ENCODE peak calls at places on chromosome 1, in ten cellular contexts. One of them, this sample, is unnamed. For H3K27me3, the result is how much of the 10 kb centered on the place peaks cover.

GRCh38 chr1:212039622-212040021 is 4.1 kb downstream of the DTL start:
- DNase-seq in left lung: no peak
- DNase-seq in spleen: no peak
- DNase-seq in psoas muscle: no peak
- DNase-seq in PC-9: no peak
- DNase-seq in heart right ventricle: no peak
- DNase-seq in K562: no peak
- DNase-seq in HCT116: no peak
- DNase-seq in left ventricle myocardium inferior: no peak
- DNase-seq in dorsolateral prefrontal cortex: no peak
- DNase-seq in this sample: no peak

GRCh38 chr1:205597691-205598314 is 34.0 kb downstream of the ELK4 start:
- DNase-seq in dorsolateral prefrontal cortex: no peak
- DNase-seq in left ventricle myocardium inferior: peak
- DNase-seq in PC-9: no peak
- DNase-seq in left lung: no peak
- DNase-seq in psoas muscle: no peak
- DNase-seq in spleen: no peak
- DNase-seq in heart right ventricle: peak
- DNase-seq in HCT116: no peak
- DNase-seq in K562: no peak
- DNase-seq in this sample: no peak

GRCh38 chr1:212040629-212041028 is 5.1 kb downstream of the DTL start:
- DNase-seq in spleen: no peak
- DNase-seq in psoas muscle: no peak
- DNase-seq in left ventricle myocardium inferior: no peak
- DNase-seq in heart right ventricle: no peak
- DNase-seq in left lung: no peak
- DNase-seq in dorsolateral prefrontal cortex: no peak
- DNase-seq in PC-9: no peak
- DNase-seq in K562: no peak
- DNase-seq in HCT116: no peak
- DNase-seq in this sample: no peak

GRCh38 chr1:51231121-51231520 is 5.0 kb upstream of the RNF11 start:
- DNase-seq in HCT116: no peak
- DNase-seq in PC-9: no peak
- DNase-seq in left ventricle myocardium inferior: no peak
- DNase-seq in left lung: no peak
- DNase-seq in K562: no peak
- DNase-seq in dorsolateral prefrontal cortex: no peak
- DNase-seq in spleen: no peak
- DNase-seq in heart right ventricle: no peak
- DNase-seq in psoas muscle: no peak
- DNase-seq in this sample: no peak

GRCh38 chr1:150148834-150149489 is 754 bp upstream of the PLEKHO1 start:
- DNase-seq in PC-9: no peak
- DNase-seq in dorsolateral prefrontal cortex: no peak
- DNase-seq in spleen: no peak
- DNase-seq in K562: peak
- DNase-seq in left lung: no peak
- DNase-seq in left ventricle myocardium inferior: no peak
- DNase-seq in psoas muscle: no peak
- DNase-seq in HCT116: no peak
- DNase-seq in heart right ventricle: no peak
- DNase-seq in this sample: no peak

GRCh38 chr1:195745170-195746009 is 862.9 kb downstream of the KCNT2 start:
- DNase-seq in HCT116: no peak
- DNase-seq in left ventricle myocardium inferior: no peak
- DNase-seq in psoas muscle: no peak
- DNase-seq in spleen: no peak
- DNase-seq in left lung: no peak
- DNase-seq in K562: no peak
- DNase-seq in dorsolateral prefrontal cortex: no peak
- DNase-seq in PC-9: no peak
- DNase-seq in heart right ventricle: no peak
- DNase-seq in this sample: no peak

GRCh38 chr1:66564250-66564649 is 30.3 kb downstream of the SGIP1 start:
- DNase-seq in K562: no peak
- DNase-seq in spleen: no peak
- DNase-seq in heart right ventricle: no peak
- DNase-seq in psoas muscle: no peak
- DNase-seq in left ventricle myocardium inferior: no peak
- DNase-seq in HCT116: peak
- DNase-seq in PC-9: peak
- DNase-seq in left lung: no peak
- DNase-seq in dorsolateral prefrontal cortex: no peak
- DNase-seq in this sample: no peak

GRCh38 chr1:32014199-32014936 is 700 bp downstream of the KHDRBS1 start:
- DNase-seq in heart right ventricle: peak
- DNase-seq in HCT116: no peak
- DNase-seq in left ventricle myocardium inferior: peak
- DNase-seq in psoas muscle: peak
- DNase-seq in dorsolateral prefrontal cortex: peak
- DNase-seq in spleen: peak
- DNase-seq in K562: peak
- DNase-seq in left lung: peak
- DNase-seq in PC-9: peak
- DNase-seq in this sample: peak

GRCh38 chr1:65039066-65039465 is 72.7 kb upstream of the JAK1 start:
- DNase-seq in left lung: no peak
- DNase-seq in K562: no peak
- DNase-seq in heart right ventricle: no peak
- DNase-seq in HCT116: no peak
- DNase-seq in spleen: no peak
- DNase-seq in psoas muscle: no peak
- DNase-seq in left ventricle myocardium inferior: no peak
- DNase-seq in PC-9: no peak
- DNase-seq in dorsolateral prefrontal cortex: no peak
- DNase-seq in this sample: no peak

GRCh38 chr1:98086156-98086555 is 165.3 kb upstream of the DPYD start:
- DNase-seq in left ventricle myocardium inferior: no peak
- DNase-seq in K562: no peak
- DNase-seq in HCT116: no peak
- DNase-seq in heart right ventricle: no peak
- DNase-seq in psoas muscle: no peak
- DNase-seq in dorsolateral prefrontal cortex: no peak
- DNase-seq in PC-9: no peak
- DNase-seq in left lung: no peak
- DNase-seq in spleen: no peak
- DNase-seq in this sample: no peak

GRCh38 chr1:155012052-155012546 is 9.5 kb downstream of the ZBTB7B start:
- DNase-seq in dorsolateral prefrontal cortex: peak
- DNase-seq in left lung: no peak
- DNase-seq in PC-9: no peak
- DNase-seq in heart right ventricle: peak
- DNase-seq in psoas muscle: peak
- DNase-seq in HCT116: peak
- DNase-seq in K562: peak
- DNase-seq in spleen: peak
- DNase-seq in left ventricle myocardium inferior: peak
- DNase-seq in this sample: no peak

GRCh38 chr1:25522240-25522639 is 21.2 kb upstream of the LDLRAP1 start:
- DNase-seq in left lung: no peak
- DNase-seq in PC-9: no peak
- DNase-seq in K562: no peak
- DNase-seq in spleen: peak
- DNase-seq in heart right ventricle: no peak
- DNase-seq in HCT116: no peak
- DNase-seq in psoas muscle: no peak
- DNase-seq in left ventricle myocardium inferior: no peak
- DNase-seq in dorsolateral prefrontal cortex: no peak
- DNase-seq in this sample: no peak

GRCh38 chr1:101713760-101714159 is 283.0 kb downstream of the OLFM3 start:
- DNase-seq in spleen: no peak
- DNase-seq in PC-9: no peak
- DNase-seq in dorsolateral prefrontal cortex: no peak
- DNase-seq in psoas muscle: no peak
- DNase-seq in heart right ventricle: no peak
- DNase-seq in HCT116: no peak
- DNase-seq in K562: no peak
- DNase-seq in left ventricle myocardium inferior: no peak
- DNase-seq in left lung: no peak
- DNase-seq in this sample: no peak

GRCh38 chr1:211628446-211628845 is 47.0 kb downstream of the NEK2 start:
- DNase-seq in PC-9: no peak
- DNase-seq in K562: no peak
- DNase-seq in psoas muscle: no peak
- DNase-seq in left ventricle myocardium inferior: no peak
- DNase-seq in dorsolateral prefrontal cortex: no peak
- DNase-seq in spleen: no peak
- DNase-seq in left lung: no peak
- DNase-seq in heart right ventricle: no peak
- DNase-seq in HCT116: no peak
- DNase-seq in this sample: no peak

GRCh38 chr1:248858096-248858890 is 592 bp downstream of the ZNF692 start:
- DNase-seq in left lung: peak
- DNase-seq in heart right ventricle: peak
- DNase-seq in K562: peak
- DNase-seq in left ventricle myocardium inferior: peak
- DNase-seq in PC-9: peak
- DNase-seq in spleen: peak
- DNase-seq in HCT116: peak
- DNase-seq in psoas muscle: peak
- DNase-seq in dorsolateral prefrontal cortex: peak
- DNase-seq in this sample: peak

GRCh38 chr1:236575523-236575922 is 28.8 kb downstream of the HEATR1 start:
- DNase-seq in psoas muscle: no peak
- DNase-seq in PC-9: no peak
- DNase-seq in spleen: no peak
- DNase-seq in K562: no peak
- DNase-seq in left lung: no peak
- DNase-seq in dorsolateral prefrontal cortex: no peak
- DNase-seq in left ventricle myocardium inferior: no peak
- DNase-seq in heart right ventricle: no peak
- DNase-seq in HCT116: no peak
- DNase-seq in this sample: no peak
- H3K4me3 ChIP-seq in psoas muscle: no peak
- H3K4me3 ChIP-seq in PC-9: no peak
- H3K4me3 ChIP-seq in spleen: no peak
- H3K4me3 ChIP-seq in K562: no peak
- H3K4me3 ChIP-seq in left lung: no peak
- H3K4me3 ChIP-seq in dorsolateral prefrontal cortex: no peak
- H3K4me3 ChIP-seq in left ventricle myocardium inferior: no peak
- H3K4me3 ChIP-seq in heart right ventricle: no peak
- H3K4me3 ChIP-seq in HCT116: no peak
- H3K4me3 ChIP-seq in this sample: no peak

GRCh38 chr1:116415699-116416533 is 42.9 kb downstream of the ATP1A1 start:
- DNase-seq in K562: peak
- DNase-seq in PC-9: no peak
- DNase-seq in psoas muscle: no peak
- DNase-seq in dorsolateral prefrontal cortex: peak
- DNase-seq in left lung: no peak
- DNase-seq in HCT116: no peak
- DNase-seq in spleen: no peak
- DNase-seq in left ventricle myocardium inferior: peak
- DNase-seq in heart right ventricle: peak
- DNase-seq in this sample: no peak
- TF ChIP-seq CTCF in K562: no peak
- TF ChIP-seq CTCF in PC-9: no peak
- TF ChIP-seq CTCF in psoas muscle: no peak
- TF ChIP-seq CTCF in dorsolateral prefrontal cortex: no peak
- TF ChIP-seq CTCF in left lung: no peak
- TF ChIP-seq CTCF in HCT116: no peak
- TF ChIP-seq CTCF in spleen: no peak
- TF ChIP-seq CTCF in left ventricle myocardium inferior: peak
- TF ChIP-seq CTCF in heart right ventricle: peak
- TF ChIP-seq CTCF in this sample: no peak

DNA sequence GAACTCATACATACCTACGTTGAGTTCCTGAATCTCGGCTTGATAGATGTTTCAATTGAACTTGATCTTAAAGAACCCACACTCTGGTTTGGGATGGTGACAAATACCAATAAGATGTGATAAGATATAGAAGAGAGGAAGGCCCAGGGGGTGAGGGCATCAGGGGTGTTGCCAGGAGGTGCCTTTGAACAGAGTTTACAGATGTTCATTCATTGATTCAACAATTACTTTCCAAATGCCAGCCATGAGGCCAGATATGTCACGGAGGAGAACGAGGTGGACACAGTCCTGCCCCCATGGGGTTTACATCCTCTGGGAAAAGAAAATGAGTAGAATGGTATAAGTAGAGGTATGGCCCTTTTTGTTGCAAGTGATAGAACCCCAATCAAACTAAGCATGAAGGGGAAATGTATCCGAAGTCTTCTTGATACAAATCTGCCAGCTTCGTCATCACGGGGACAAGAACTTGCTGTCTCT is 659 bp downstream of the LRRC71 start:
- DNase-seq in PC-9: no peak
- DNase-seq in left lung: no peak
- DNase-seq in left ventricle myocardium inferior: no peak
- DNase-seq in HCT116: no peak
- DNase-seq in K562: no peak
- DNase-seq in spleen: no peak
- DNase-seq in heart right ventricle: no peak
- DNase-seq in dorsolateral prefrontal cortex: no peak
- DNase-seq in psoas muscle: no peak
- DNase-seq in this sample: no peak
- H3K27me3 ChIP-seq in PC-9: under half
- H3K27me3 ChIP-seq in left lung: half or more
- H3K27me3 ChIP-seq in left ventricle myocardium inferior: half or more
- H3K27me3 ChIP-seq in HCT116: under half
- H3K27me3 ChIP-seq in K562: under half
- H3K27me3 ChIP-seq in spleen: half or more
- H3K27me3 ChIP-seq in heart right ventricle: half or more
- H3K27me3 ChIP-seq in dorsolateral prefrontal cortex: half or more
- H3K27me3 ChIP-seq in psoas muscle: half or more
- H3K27me3 ChIP-seq in this sample: under half

GRCh38 chr1:222006715-222007114 is 264.8 kb upstream of the DUSP10 start:
- DNase-seq in PC-9: no peak
- DNase-seq in left ventricle myocardium inferior: no peak
- DNase-seq in K562: no peak
- DNase-seq in spleen: no peak
- DNase-seq in dorsolateral prefrontal cortex: no peak
- DNase-seq in HCT116: no peak
- DNase-seq in heart right ventricle: no peak
- DNase-seq in left lung: no peak
- DNase-seq in psoas muscle: no peak
- DNase-seq in this sample: no peak

GRCh38 chr1:222012816-222013215 is 270.9 kb upstream of the DUSP10 start:
- DNase-seq in PC-9: no peak
- DNase-seq in left ventricle myocardium inferior: no peak
- DNase-seq in K562: no peak
- DNase-seq in psoas muscle: no peak
- DNase-seq in HCT116: no peak
- DNase-seq in spleen: no peak
- DNase-seq in dorsolateral prefrontal cortex: no peak
- DNase-seq in left lung: no peak
- DNase-seq in heart right ventricle: no peak
- DNase-seq in this sample: no peak

GRCh38 chr1:222004784-222005183 is 262.9 kb upstream of the DUSP10 start:
- DNase-seq in psoas muscle: no peak
- DNase-seq in spleen: no peak
- DNase-seq in heart right ventricle: no peak
- DNase-seq in dorsolateral prefrontal cortex: no peak
- DNase-seq in K562: no peak
- DNase-seq in left lung: no peak
- DNase-seq in PC-9: no peak
- DNase-seq in HCT116: no peak
- DNase-seq in left ventricle myocardium inferior: no peak
- DNase-seq in this sample: no peak

GRCh38 chr1:222009105-222009730 is 267.3 kb upstream of the DUSP10 start:
- DNase-seq in left lung: no peak
- DNase-seq in heart right ventricle: no peak
- DNase-seq in dorsolateral prefrontal cortex: no peak
- DNase-seq in left ventricle myocardium inferior: no peak
- DNase-seq in psoas muscle: no peak
- DNase-seq in HCT116: no peak
- DNase-seq in spleen: no peak
- DNase-seq in K562: peak
- DNase-seq in PC-9: peak
- DNase-seq in this sample: no peak

GRCh38 chr1:222010306-222010705 is 268.4 kb upstream of the DUSP10 start:
- DNase-seq in left ventricle myocardium inferior: no peak
- DNase-seq in PC-9: no peak
- DNase-seq in psoas muscle: no peak
- DNase-seq in spleen: no peak
- DNase-seq in left lung: no peak
- DNase-seq in K562: no peak
- DNase-seq in heart right ventricle: no peak
- DNase-seq in dorsolateral prefrontal cortex: no peak
- DNase-seq in HCT116: no peak
- DNase-seq in this sample: no peak
- H3K4me3 ChIP-seq in left ventricle myocardium inferior: no peak
- H3K4me3 ChIP-seq in PC-9: no peak
- H3K4me3 ChIP-seq in psoas muscle: no peak
- H3K4me3 ChIP-seq in spleen: no peak
- H3K4me3 ChIP-seq in left lung: no peak
- H3K4me3 ChIP-seq in K562: no peak
- H3K4me3 ChIP-seq in heart right ventricle: no peak
- H3K4me3 ChIP-seq in dorsolateral prefrontal cortex: no peak
- H3K4me3 ChIP-seq in HCT116: no peak
- H3K4me3 ChIP-seq in this sample: no peak

This sample was measured in GM06990.